ENCODE peak calls at places on chromosomes 5 and 9, in seven cellular contexts. R, C, F, S, G, V and O are unnamed samples.

GRCh38 chr9:14238044-14238443 is 75.9 kb downstream of the NFIB start:
- DNase-seq in R (no peak), C (no peak), F (no peak), S (no peak), G (no peak), V (no peak), O (no peak)

GRCh38 chr5:81817086-81817485 is 66.2 kb upstream of the SSBP2 start:
- DNase-seq in R (no peak), C (peak), F (no peak), S (no peak), G (no peak), V (no peak), O (no peak)

GRCh38 chr5:989961-990530 is 18.6 kb upstream of the NKD2 start:
- DNase-seq in R (peak), C (peak), F (no peak), S (no peak), G (no peak), V (no peak), O (peak)

GRCh38 chr9:92882276-92882675 is 4.4 kb upstream of the ZNF484 start:
- DNase-seq in R (no peak), C (no peak), F (no peak), S (no peak), G (no peak), V (no peak), O (no peak)

GRCh38 chr5:44875661-44876250 is 67.0 kb downstream of the MRPS30 start:
- DNase-seq in R (no peak), C (no peak), F (peak), S (peak), G (peak), V (no peak), O (no peak)

GRCh38 chr9:23541976-23542375 is 284.1 kb downstream of the ELAVL2 start:
- DNase-seq in R (no peak), C (no peak), F (no peak), S (no peak), G (no peak), V (no peak), O (no peak)

GRCh38 chr5:15992918-15993317 is 186.7 kb downstream of the MARCHF11 start:
- DNase-seq in R (no peak), C (no peak), F (no peak), S (no peak), G (no peak), V (no peak), O (no peak)

GRCh38 chr9:129282308-129283211 is 104.5 kb upstream of the IER5L start:
- DNase-seq in R (peak), C (no peak), F (no peak), S (no peak), G (no peak), V (no peak), O (no peak)

GRCh38 chr5:142316051-142316450 is 8.8 kb downstream of the SPRY4 start:
- DNase-seq in R (no peak), C (no peak), F (no peak), S (no peak), G (no peak), V (no peak), O (no peak)

GRCh38 chr5:149775785-149776184 is 45.7 kb downstream of the PPARGC1B start:
- DNase-seq in R (no peak), C (no peak), F (peak), S (no peak), G (no peak), V (peak), O (no peak)

GRCh38 chr5:51378778-51379652 is 4.2 kb upstream of the ISL1 start:
- DNase-seq in R (no peak), C (no peak), F (no peak), S (no peak), G (no peak), V (no peak), O (no peak)

GRCh38 chr5:38249812-38250211 is 8.5 kb upstream of the EGFLAM start:
- DNase-seq in R (no peak), C (no peak), F (no peak), S (no peak), G (no peak), V (no peak), O (no peak)

GRCh38 chr9:134375011-134375390 is 48.7 kb downstream of the RXRA start:
- DNase-seq in R (peak), C (peak), F (no peak), S (no peak), G (no peak), V (no peak), O (peak)

GRCh38 chr5:141618804-141619554 is at the start of gene DIAPH1:
- DNase-seq in R (peak), C (peak), F (peak), S (peak), G (peak), V (peak), O (peak)

GRCh38 chr9:31996331-31996730 is 388.1 kb upstream of the ACO1 start:
- DNase-seq in R (no peak), C (no peak), F (peak), S (no peak), G (no peak), V (peak), O (no peak)

GRCh38 chr9:96241391-96241809 is 60.6 kb downstream of the HSD17B3 start:
- DNase-seq in R (no peak), C (no peak), F (peak), S (peak), G (no peak), V (no peak), O (no peak)

GRCh38 chr9:673966-674526 is 167.5 kb upstream of the DMRT1 start:
- DNase-seq in R (no peak), C (no peak), F (no peak), S (no peak), G (no peak), V (peak), O (no peak)

GRCh38 chr9:108911820-108912219 is 22.1 kb downstream of the ELP1 start:
- DNase-seq in R (no peak), C (no peak), F (no peak), S (no peak), G (no peak), V (no peak), O (no peak)

GRCh38 chr5:94893404-94894145 is 275.1 kb downstream of the SLF1 start:
- DNase-seq in R (no peak), C (no peak), F (peak), S (no peak), G (no peak), V (peak), O (no peak)

GRCh38 chr5:178143901-178144300 is 9.8 kb downstream of the NHP2 start:
- DNase-seq in R (no peak), C (no peak), F (no peak), S (no peak), G (no peak), V (no peak), O (peak)

GRCh38 chr9:133889498-133890301 is 102.4 kb downstream of the VAV2 start:
- DNase-seq in R (no peak), C (peak), F (no peak), S (no peak), G (peak), V (no peak), O (no peak)

GRCh38 chr5:14105717-14106435 is 37.3 kb upstream of the TRIO start:
- DNase-seq in R (no peak), C (no peak), F (peak), S (no peak), G (peak), V (no peak), O (no peak)

GRCh38 chr5:1466631-1467265 is 21.5 kb upstream of the SLC6A3 start:
- DNase-seq in R (no peak), C (no peak), F (no peak), S (no peak), G (no peak), V (no peak), O (peak)

GRCh38 chr9:133006731-133007352 is 24.0 kb upstream of the GTF3C5 start:
- DNase-seq in R (no peak), C (no peak), F (no peak), S (no peak), G (no peak), V (no peak), O (no peak)

GRCh38 chr5:143952809-143953208 is 140.8 kb downstream of the HMHB1 start:
- DNase-seq in R (no peak), C (no peak), F (no peak), S (no peak), G (no peak), V (no peak), O (no peak)

GRCh38 chr9:111427186-111427585 is 57.0 kb downstream of the ECPAS start:
- DNase-seq in R (no peak), C (no peak), F (peak), S (no peak), G (peak), V (no peak), O (no peak)

GRCh38 chr9:7320139-7320538 is 479.4 kb downstream of the DMAC1 start:
- DNase-seq in R (no peak), C (no peak), F (no peak), S (no peak), G (peak), V (no peak), O (no peak)

GRCh38 chr9:70404261-70404660 is 10.2 kb downstream of the KLF9 start:
- DNase-seq in R (no peak), C (no peak), F (no peak), S (no peak), G (no peak), V (no peak), O (no peak)

GRCh38 chr5:67606586-67606947 is 410.0 kb upstream of the CD180 start:
- DNase-seq in R (no peak), C (no peak), F (no peak), S (no peak), G (no peak), V (no peak), O (no peak)

GRCh38 chr9:89387197-89387849 is 69.0 kb downstream of the SECISBP2 start:
- DNase-seq in R (no peak), C (no peak), F (no peak), S (no peak), G (no peak), V (no peak), O (no peak)

GRCh38 chr5:151295138-151295537 is 8.4 kb downstream of the SLC36A3 start:
- DNase-seq in R (no peak), C (no peak), F (no peak), S (no peak), G (no peak), V (no peak), O (no peak)

GRCh38 chr9:93303258-93303771 is 119.4 kb downstream of the WNK2 start:
- DNase-seq in R (no peak), C (no peak), F (no peak), S (no peak), G (no peak), V (no peak), O (no peak)

GRCh38 chr5:92337772-92338234 is 954.7 kb upstream of the ARRDC3 start:
- DNase-seq in R (no peak), C (no peak), F (no peak), S (no peak), G (no peak), V (no peak), O (no peak)

GRCh38 chr5:1661311-1661710 is 137.6 kb upstream of the LPCAT1 start:
- DNase-seq in R (no peak), C (no peak), F (no peak), S (no peak), G (no peak), V (no peak), O (peak)

GRCh38 chr5:179089502-179089901 is 29.3 kb downstream of the ZNF354C start:
- DNase-seq in R (no peak), C (no peak), F (no peak), S (no peak), G (no peak), V (no peak), O (no peak)

GRCh38 chr9:92432972-92433548 is 8.8 kb upstream of the OMD start:
- DNase-seq in R (no peak), C (no peak), F (no peak), S (no peak), G (no peak), V (no peak), O (no peak)

GRCh38 chr5:169610606-169611005 is 26.5 kb upstream of the DOCK2 start:
- DNase-seq in R (no peak), C (no peak), F (no peak), S (no peak), G (no peak), V (no peak), O (no peak)

GRCh38 chr5:170597109-170597741 is 93.4 kb downstream of the KCNIP1 start:
- DNase-seq in R (no peak), C (no peak), F (no peak), S (peak), G (peak), V (no peak), O (no peak)

GRCh38 chr5:157026789-157027424 is 32.0 kb downstream of the HAVCR1 start:
- DNase-seq in R (no peak), C (no peak), F (peak), S (peak), G (peak), V (peak), O (no peak)